ENCODE peak calls at places on chromosomes 12 and 14, in seven cellular contexts. W is heart right ventricle, S is stomach, Z is BJ, J is GM23338, G is spleen, E is IMR-90. N is an unnamed sample.

GRCh38 chr12:9717070-9717925 is 15.6 kb downstream of the CLECL1 start:
- DNase-seq in W (no peak), S (no peak), Z (no peak), J (no peak), G (no peak), E (no peak), N (no peak)

GRCh38 chr12:54622463-54623183 is 12.1 kb downstream of the LACRT start:
- DNase-seq in W (no peak), S (no peak), Z (no peak), J (peak), G (no peak), E (peak), N (peak)

GRCh38 chr12:94873368-94874085 is 130.0 kb downstream of the NDUFA12 start:
- DNase-seq in W (no peak), S (peak), Z (no peak), J (peak), G (peak), E (no peak), N (no peak)

GRCh38 chr12:132437252-132438138 is 52.5 kb upstream of the FBRSL1 start:
- DNase-seq in W (no peak), S (no peak), Z (no peak), J (peak), G (peak), E (no peak), N (no peak)

GRCh38 chr12:70365648-70366518 is at the start of gene KCNMB4:
- DNase-seq in W (peak), S (peak), Z (no peak), J (peak), G (peak), E (peak), N (peak)

GRCh38 chr14:80215756-80216581 is 4.7 kb upstream of the DIO2 start:
- DNase-seq in W (peak), S (peak), Z (no peak), J (peak), G (no peak), E (peak), N (peak)

GRCh38 chr14:104654119-104654518 is 35.3 kb upstream of the INF2 start:
- DNase-seq in W (no peak), S (no peak), Z (no peak), J (no peak), G (no peak), E (no peak), N (no peak)

GRCh38 chr12:110885152-110885840 is 35.1 kb downstream of the MYL2 start:
- DNase-seq in W (no peak), S (no peak), Z (no peak), J (no peak), G (no peak), E (no peak), N (no peak)

GRCh38 chr12:120688527-120689071 is 1.6 kb downstream of the MLEC start:
- DNase-seq in W (no peak), S (no peak), Z (no peak), J (no peak), G (no peak), E (no peak), N (no peak)

GRCh38 chr12:104873374-104873773 is 84.7 kb downstream of the SLC41A2 start:
- DNase-seq in W (no peak), S (no peak), Z (no peak), J (no peak), G (no peak), E (peak), N (no peak)

GRCh38 chr14:47710581-47710980 is 35.2 kb upstream of the MDGA2 start:
- DNase-seq in W (no peak), S (no peak), Z (no peak), J (no peak), G (no peak), E (no peak), N (no peak)

GRCh38 chr12:52132754-52133161 is 53.3 kb downstream of the SMIM41 start:
- DNase-seq in W (no peak), S (no peak), Z (no peak), J (no peak), G (peak), E (no peak), N (no peak)

GRCh38 chr14:61560323-61560722 is 135.0 kb upstream of the HIF1A start:
- DNase-seq in W (no peak), S (no peak), Z (no peak), J (no peak), G (no peak), E (peak), N (no peak)

GRCh38 chr14:68198713-68199464 is 379.3 kb downstream of the RAD51B start:
- DNase-seq in W (no peak), S (no peak), Z (no peak), J (no peak), G (no peak), E (no peak), N (no peak)

GRCh38 chr12:106428379-106428778 is 70.8 kb downstream of the POLR3B start:
- DNase-seq in W (peak), S (peak), Z (no peak), J (no peak), G (no peak), E (peak), N (peak)

GRCh38 chr14:68928770-68929550 is 50.1 kb downstream of the ACTN1 start:
- DNase-seq in W (no peak), S (no peak), Z (no peak), J (no peak), G (no peak), E (no peak), N (no peak)

GRCh38 chr12:6171409-6172015 is 28.7 kb upstream of the CD9 start:
- DNase-seq in W (peak), S (no peak), Z (no peak), J (no peak), G (no peak), E (no peak), N (no peak)

GRCh38 chr14:101035466-101036225 is 132.1 kb upstream of the RTL1 start:
- DNase-seq in W (no peak), S (no peak), Z (no peak), J (no peak), G (peak), E (no peak), N (no peak)

GRCh38 chr12:109782322-109782695 is 50.9 kb downstream of the TRPV4 start:
- DNase-seq in W (no peak), S (no peak), Z (no peak), J (no peak), G (no peak), E (no peak), N (no peak)

GRCh38 chr12:76337583-76337982 is 10.6 kb downstream of the BBS10 start:
- DNase-seq in W (no peak), S (no peak), Z (peak), J (no peak), G (no peak), E (peak), N (peak)

GRCh38 chr12:19120795-19121194 is 8.7 kb upstream of the PLEKHA5 start:
- DNase-seq in W (no peak), S (no peak), Z (no peak), J (no peak), G (no peak), E (peak), N (no peak)

GRCh38 chr12:113271853-113272561 is 50.7 kb downstream of the TPCN1 start:
- DNase-seq in W (peak), S (peak), Z (peak), J (peak), G (no peak), E (peak), N (peak)
- H3K4me3 ChIP-seq in W (no peak), S (no peak), Z (no peak), J (no peak), G (no peak), E (no peak), N (no peak)

DNA sequence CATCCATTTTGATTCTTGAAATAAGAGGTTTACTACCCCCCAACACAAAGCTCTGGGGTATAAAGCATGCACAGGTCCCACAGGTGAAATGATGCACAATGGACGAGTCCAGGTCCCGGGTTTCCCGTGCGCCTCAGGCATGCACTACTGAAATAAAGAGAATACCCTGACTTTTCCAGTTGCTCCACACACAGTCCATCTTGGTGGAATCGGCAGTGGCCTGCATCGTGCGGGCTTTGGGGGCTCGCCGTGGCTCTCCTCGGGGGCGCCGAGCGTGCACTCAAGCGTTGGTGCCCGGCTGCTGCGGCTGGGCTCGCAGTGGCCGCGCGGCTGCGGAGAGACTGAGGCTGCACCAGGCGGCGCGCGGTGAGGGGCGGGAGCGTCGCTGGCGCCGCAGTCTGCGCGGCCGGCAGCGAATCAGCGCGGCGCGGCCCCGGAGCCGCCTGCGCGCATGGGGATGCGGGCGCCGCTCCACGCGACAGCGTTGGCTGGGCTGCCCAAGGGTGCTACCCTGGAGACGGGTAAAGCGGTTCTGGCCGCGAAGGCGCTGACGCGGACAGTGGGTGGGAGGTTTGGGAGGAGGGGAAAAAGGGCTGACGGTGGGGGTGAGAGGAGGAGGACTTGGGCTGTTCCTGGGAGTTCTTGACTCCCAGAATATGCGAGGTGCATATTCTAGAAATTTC is 53.8 kb upstream of the CCDC175 start:
- DNase-seq in W (no peak), S (no peak), Z (no peak), J (peak), G (no peak), E (no peak), N (no peak)
- H3K4me3 ChIP-seq in W (no peak), S (peak), Z (no peak), J (peak), G (peak), E (peak), N (peak)

DNA sequence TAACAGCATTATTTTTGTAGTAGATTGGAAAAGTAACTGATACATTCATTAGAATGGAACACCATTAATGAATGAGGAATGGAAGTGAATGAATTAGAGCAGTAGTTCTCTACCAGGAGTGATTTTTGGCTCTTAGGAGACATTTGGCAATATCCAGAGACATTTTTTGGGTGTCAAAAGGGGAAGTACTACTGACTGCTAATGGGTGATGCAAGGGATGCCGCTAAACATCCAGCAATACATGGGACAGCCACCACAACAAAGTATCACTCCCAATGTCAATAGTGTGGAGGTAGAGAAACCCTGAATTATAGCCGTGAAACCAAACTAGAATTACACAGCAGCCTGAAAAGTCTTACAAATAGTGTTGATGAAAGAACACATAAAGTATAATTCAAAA is 1.5 kb downstream of the CHURC1 start:
- DNase-seq in W (no peak), S (no peak), Z (no peak), J (no peak), G (no peak), E (no peak), N (no peak)
- H3K4me3 ChIP-seq in W (peak), S (no peak), Z (no peak), J (peak), G (no peak), E (no peak), N (no peak)

GRCh38 chr12:93742086-93742934 is 65.1 kb downstream of the CRADD start:
- DNase-seq in W (peak), S (peak), Z (no peak), J (peak), G (peak), E (peak), N (no peak)

GRCh38 chr12:93738199-93739058 is 61.3 kb downstream of the CRADD start:
- DNase-seq in W (peak), S (no peak), Z (no peak), J (no peak), G (no peak), E (no peak), N (no peak)

GRCh38 chr12:93741741-93742085 is 64.5 kb downstream of the CRADD start:
- DNase-seq in W (no peak), S (no peak), Z (no peak), J (peak), G (no peak), E (no peak), N (no peak)

GRCh38 chr12:93743229-93743998 is 66.2 kb downstream of the CRADD start:
- DNase-seq in W (no peak), S (no peak), Z (no peak), J (peak), G (no peak), E (no peak), N (no peak)

GRCh38 chr12:93740721-93741120 is 63.5 kb downstream of the CRADD start:
- DNase-seq in W (no peak), S (no peak), Z (no peak), J (peak), G (no peak), E (peak), N (no peak)
- H3K4me3 ChIP-seq in W (peak), S (peak), Z (no peak), J (peak), G (no peak), E (peak), N (no peak)

GRCh38 chr14:39568809-39569538 is 136.7 kb upstream of the FBXO33 start:
- DNase-seq in W (no peak), S (no peak), Z (no peak), J (no peak), G (no peak), E (no peak), N (no peak)
- H3K4me3 ChIP-seq in W (no peak), S (no peak), Z (no peak), J (no peak), G (no peak), E (no peak), N (no peak)

GRCh38 chr12:117662220-117662619 is 300.8 kb upstream of the NOS1 start:
- DNase-seq in W (no peak), S (no peak), Z (no peak), J (no peak), G (no peak), E (no peak), N (no peak)

GRCh38 chr12:117664169-117664568 is 302.7 kb upstream of the NOS1 start:
- DNase-seq in W (no peak), S (no peak), Z (no peak), J (no peak), G (no peak), E (no peak), N (no peak)

GRCh38 chr12:117658226-117658625 is 296.8 kb upstream of the NOS1 start:
- DNase-seq in W (no peak), S (no peak), Z (no peak), J (no peak), G (no peak), E (no peak), N (no peak)

GRCh38 chr12:117660896-117661295 is 299.5 kb upstream of the NOS1 start:
- DNase-seq in W (no peak), S (no peak), Z (no peak), J (no peak), G (no peak), E (no peak), N (no peak)

GRCh38 chr12:117662620-117663395 is 301.4 kb upstream of the NOS1 start:
- DNase-seq in W (no peak), S (no peak), Z (no peak), J (no peak), G (no peak), E (no peak), N (no peak)
- H3K4me3 ChIP-seq in W (no peak), S (no peak), Z (no peak), J (no peak), G (no peak), E (no peak), N (no peak)

N was measured in skeletal muscle cell.